ENCODE peak calls at places on chromosomes 6 and 20, in five cellular contexts. One of them, this sample, is unnamed. For H3K9me3, the result is how much of the 10 kb centered on the place peaks cover.

GRCh38 chr6:29702519-29703103 is 20.6 kb upstream of the HLA-F start:
- DNase-seq in OCI-LY7: peak
- DNase-seq in pancreas: no peak
- DNase-seq in BE2C: peak
- DNase-seq in A673: peak
- DNase-seq in this sample: peak

GRCh38 chr6:47836639-47837038 is 54.8 kb downstream of the OPN5 start:
- DNase-seq in OCI-LY7: no peak
- DNase-seq in pancreas: no peak
- DNase-seq in BE2C: no peak
- DNase-seq in A673: no peak
- DNase-seq in this sample: no peak

GRCh38 chr6:14711056-14711703 is 534.7 kb upstream of the JARID2 start:
- DNase-seq in OCI-LY7: peak
- DNase-seq in BE2C: peak
- DNase-seq in A673: peak
- DNase-seq in pancreas: no peak
- DNase-seq in this sample: peak

GRCh38 chr6:14001329-14002012 is 76.7 kb downstream of the RNF182 start:
- DNase-seq in BE2C: peak
- DNase-seq in pancreas: no peak
- DNase-seq in OCI-LY7: no peak
- DNase-seq in A673: peak
- DNase-seq in this sample: no peak

GRCh38 chr6:27541212-27541931 is 68.5 kb upstream of the ZNF184 start:
- DNase-seq in pancreas: no peak
- DNase-seq in OCI-LY7: no peak
- DNase-seq in BE2C: peak
- DNase-seq in A673: peak
- DNase-seq in this sample: no peak

GRCh38 chr20:50278684-50279531 is 88.3 kb downstream of the CEBPB start:
- DNase-seq in OCI-LY7: no peak
- DNase-seq in A673: no peak
- DNase-seq in BE2C: peak
- DNase-seq in pancreas: peak
- DNase-seq in this sample: peak

GRCh38 chr6:82365011-82365751 is 1.6 kb downstream of the TPBG start:
- DNase-seq in BE2C: peak
- DNase-seq in pancreas: peak
- DNase-seq in OCI-LY7: no peak
- DNase-seq in A673: peak
- DNase-seq in this sample: peak

GRCh38 chr6:53441761-53442160 is 93.0 kb upstream of the ELOVL5 start:
- DNase-seq in OCI-LY7: no peak
- DNase-seq in BE2C: no peak
- DNase-seq in pancreas: no peak
- DNase-seq in A673: no peak
- DNase-seq in this sample: no peak

GRCh38 chr6:52955871-52956270 is 39.2 kb downstream of the GSTA4 start:
- DNase-seq in pancreas: no peak
- DNase-seq in BE2C: no peak
- DNase-seq in OCI-LY7: no peak
- DNase-seq in A673: no peak
- DNase-seq in this sample: peak

GRCh38 chr6:20215310-20215709 is 3.0 kb upstream of the MBOAT1 start:
- DNase-seq in BE2C: no peak
- DNase-seq in A673: peak
- DNase-seq in OCI-LY7: no peak
- DNase-seq in pancreas: no peak
- DNase-seq in this sample: no peak

GRCh38 chr20:45578151-45578660 is 878 bp downstream of the WFDC8 start:
- DNase-seq in BE2C: no peak
- DNase-seq in pancreas: no peak
- DNase-seq in A673: peak
- DNase-seq in OCI-LY7: no peak
- DNase-seq in this sample: no peak

GRCh38 chr6:841569-841968 is 148.6 kb upstream of the EXOC2 start:
- DNase-seq in OCI-LY7: no peak
- DNase-seq in pancreas: no peak
- DNase-seq in A673: no peak
- DNase-seq in BE2C: no peak
- DNase-seq in this sample: no peak

GRCh38 chr6:90599151-90599550 is 12.3 kb upstream of the MAP3K7 start:
- DNase-seq in OCI-LY7: no peak
- DNase-seq in A673: no peak
- DNase-seq in BE2C: no peak
- DNase-seq in pancreas: no peak
- DNase-seq in this sample: no peak

GRCh38 chr6:30160791-30161261 is at the start of gene TRIM10:
- DNase-seq in OCI-LY7: no peak
- DNase-seq in BE2C: no peak
- DNase-seq in A673: no peak
- DNase-seq in pancreas: no peak
- DNase-seq in this sample: no peak

GRCh38 chr20:2133318-2134183 is 31.9 kb downstream of the STK35 start:
- DNase-seq in pancreas: no peak
- DNase-seq in BE2C: no peak
- DNase-seq in A673: no peak
- DNase-seq in OCI-LY7: no peak
- DNase-seq in this sample: no peak

GRCh38 chr6:151374024-151374423 is 17.3 kb downstream of the ZBTB2 start:
- DNase-seq in BE2C: no peak
- DNase-seq in A673: no peak
- DNase-seq in pancreas: no peak
- DNase-seq in OCI-LY7: no peak
- DNase-seq in this sample: no peak

GRCh38 chr6:31900917-31901414 is 920 bp downstream of the ZBTB12 start:
- DNase-seq in A673: no peak
- DNase-seq in pancreas: peak
- DNase-seq in OCI-LY7: no peak
- DNase-seq in BE2C: no peak
- DNase-seq in this sample: peak

GRCh38 chr6:43890197-43891062 is 120.4 kb downstream of the VEGFA start:
- DNase-seq in pancreas: no peak
- DNase-seq in OCI-LY7: no peak
- DNase-seq in BE2C: no peak
- DNase-seq in A673: no peak
- DNase-seq in this sample: peak

GRCh38 chr6:31970604-31971271 is 1.2 kb downstream of the DXO start:
- DNase-seq in BE2C: peak
- DNase-seq in A673: peak
- DNase-seq in pancreas: peak
- DNase-seq in OCI-LY7: no peak
- DNase-seq in this sample: no peak

GRCh38 chr20:45440424-45440823 is 24.5 kb downstream of the PIGT start:
- DNase-seq in A673: no peak
- DNase-seq in OCI-LY7: no peak
- DNase-seq in BE2C: no peak
- DNase-seq in pancreas: no peak
- DNase-seq in this sample: no peak

DNA sequence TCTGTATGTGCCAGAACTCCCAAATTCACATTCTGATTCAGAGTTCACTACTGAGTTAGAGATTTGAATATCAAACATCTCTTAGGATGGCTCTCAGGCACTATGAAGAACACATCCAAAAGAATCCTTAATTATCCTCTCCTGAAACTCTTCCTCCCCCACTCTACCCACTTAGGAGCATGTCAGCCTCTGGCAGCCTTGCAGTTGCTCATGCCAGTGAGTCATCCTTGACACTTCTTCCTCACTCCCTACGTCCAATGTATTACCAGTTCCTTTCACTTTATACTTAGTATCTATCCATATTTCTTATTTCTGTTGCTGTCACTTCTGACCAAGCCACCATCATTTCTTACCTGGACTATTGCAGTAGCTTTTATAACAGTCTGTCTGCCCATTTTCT is 192.0 kb upstream of the IMPG1 start:
- DNase-seq in pancreas: no peak
- DNase-seq in OCI-LY7: no peak
- DNase-seq in BE2C: no peak
- DNase-seq in A673: no peak
- DNase-seq in this sample: no peak
- H3K9me3 ChIP-seq in pancreas: under half
- H3K9me3 ChIP-seq in OCI-LY7: under half
- H3K9me3 ChIP-seq in BE2C: under half
- H3K9me3 ChIP-seq in A673: under half
- H3K9me3 ChIP-seq in this sample: under half

GRCh38 chr6:61586934-61587537 is 699.0 kb downstream of the KHDRBS2 start:
- DNase-seq in OCI-LY7: no peak
- DNase-seq in BE2C: no peak
- DNase-seq in A673: no peak
- DNase-seq in pancreas: no peak
- DNase-seq in this sample: no peak

GRCh38 chr6:61585504-61585903 is 700.5 kb downstream of the KHDRBS2 start:
- DNase-seq in A673: no peak
- DNase-seq in pancreas: no peak
- DNase-seq in OCI-LY7: no peak
- DNase-seq in BE2C: no peak
- DNase-seq in this sample: no peak
- H3K9me3 ChIP-seq in A673: under half
- H3K9me3 ChIP-seq in pancreas: under half
- H3K9me3 ChIP-seq in OCI-LY7: under half
- H3K9me3 ChIP-seq in BE2C: under half
- H3K9me3 ChIP-seq in this sample: under half

DNA sequence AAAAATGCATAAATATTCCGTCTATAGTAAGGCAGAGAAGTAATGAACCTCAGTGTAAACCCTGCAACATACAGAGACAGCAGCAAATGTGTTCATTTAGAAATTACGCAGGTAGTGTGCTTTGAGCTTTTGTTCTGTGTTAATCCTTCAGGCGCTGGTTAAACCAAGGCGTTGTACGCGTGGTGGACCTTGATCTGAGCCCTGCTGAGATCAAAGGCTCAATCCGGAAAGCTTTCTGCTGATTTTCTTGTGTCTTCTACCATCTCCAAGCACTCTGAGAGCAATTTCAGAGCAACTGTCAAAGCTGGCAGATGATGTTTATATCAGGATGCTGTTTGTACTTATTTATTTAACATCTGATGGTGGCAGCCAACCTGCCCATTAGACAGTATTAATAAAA is 382.8 kb downstream of the CDH26 start:
- DNase-seq in OCI-LY7: no peak
- DNase-seq in A673: no peak
- DNase-seq in BE2C: no peak
- DNase-seq in pancreas: no peak
- DNase-seq in this sample: peak
- H3K9me3 ChIP-seq in OCI-LY7: under half
- H3K9me3 ChIP-seq in A673: under half
- H3K9me3 ChIP-seq in BE2C: under half
- H3K9me3 ChIP-seq in pancreas: under half
- H3K9me3 ChIP-seq in this sample: under half

GRCh38 chr6:76330031-76330430 is 257.6 kb upstream of the IMPG1 start:
- DNase-seq in BE2C: no peak
- DNase-seq in OCI-LY7: no peak
- DNase-seq in A673: no peak
- DNase-seq in pancreas: no peak
- DNase-seq in this sample: no peak

DNA sequence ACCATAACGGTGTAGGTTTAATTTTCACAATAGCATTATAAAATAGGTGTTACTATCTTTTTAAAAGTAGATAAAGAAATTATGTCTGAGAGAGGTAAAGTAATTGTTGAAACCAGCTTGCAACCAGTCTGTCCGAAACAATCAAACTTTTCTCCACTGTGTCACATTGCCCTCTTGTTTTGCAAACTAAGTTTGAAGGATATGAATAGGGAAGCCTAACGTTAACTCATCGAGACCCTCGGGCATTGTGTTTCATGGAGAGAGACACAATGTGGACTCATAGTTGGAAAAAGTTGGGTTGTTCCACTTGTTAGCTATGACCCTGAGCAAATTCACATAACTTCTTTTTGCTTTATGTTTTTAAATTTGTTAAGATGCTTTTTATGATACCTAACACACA is 254.4 kb upstream of the IMPG1 start:
- DNase-seq in A673: no peak
- DNase-seq in OCI-LY7: no peak
- DNase-seq in pancreas: no peak
- DNase-seq in BE2C: no peak
- DNase-seq in this sample: no peak
- H3K9me3 ChIP-seq in A673: under half
- H3K9me3 ChIP-seq in OCI-LY7: under half
- H3K9me3 ChIP-seq in pancreas: under half
- H3K9me3 ChIP-seq in BE2C: under half
- H3K9me3 ChIP-seq in this sample: under half

GRCh38 chr20:40016884-40017283 is 672.2 kb downstream of the MAFB start:
- DNase-seq in BE2C: no peak
- DNase-seq in OCI-LY7: no peak
- DNase-seq in A673: no peak
- DNase-seq in pancreas: no peak
- DNase-seq in this sample: no peak

GRCh38 chr20:40016359-40016758 is 672.7 kb downstream of the MAFB start:
- DNase-seq in A673: no peak
- DNase-seq in pancreas: no peak
- DNase-seq in OCI-LY7: no peak
- DNase-seq in BE2C: no peak
- DNase-seq in this sample: no peak

GRCh38 chr20:40019510-40019909 is 669.5 kb downstream of the MAFB start:
- DNase-seq in pancreas: no peak
- DNase-seq in OCI-LY7: no peak
- DNase-seq in BE2C: no peak
- DNase-seq in A673: no peak
- DNase-seq in this sample: no peak

DNA sequence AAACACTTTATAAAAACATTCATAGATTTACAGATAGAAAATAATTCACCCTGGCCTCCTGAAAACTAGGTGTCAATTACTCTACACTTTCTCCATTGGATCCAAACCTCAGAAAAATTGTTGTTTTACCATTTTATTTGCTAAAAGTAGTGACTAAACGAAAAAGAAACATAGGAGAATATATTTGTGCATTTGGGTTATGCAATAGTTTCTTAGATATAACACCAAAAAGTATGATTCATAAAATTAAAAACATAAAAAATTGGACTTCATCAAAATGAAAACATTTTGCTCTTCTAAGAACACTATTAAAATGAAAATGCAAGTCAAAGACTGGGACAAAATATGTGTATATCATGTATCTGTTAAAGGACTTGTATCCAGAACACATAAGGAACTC is 671.3 kb downstream of the MAFB start:
- DNase-seq in pancreas: no peak
- DNase-seq in OCI-LY7: no peak
- DNase-seq in A673: no peak
- DNase-seq in BE2C: no peak
- DNase-seq in this sample: no peak
- H3K9me3 ChIP-seq in pancreas: under half
- H3K9me3 ChIP-seq in OCI-LY7: under half
- H3K9me3 ChIP-seq in A673: under half
- H3K9me3 ChIP-seq in BE2C: under half
- H3K9me3 ChIP-seq in this sample: under half

DNA sequence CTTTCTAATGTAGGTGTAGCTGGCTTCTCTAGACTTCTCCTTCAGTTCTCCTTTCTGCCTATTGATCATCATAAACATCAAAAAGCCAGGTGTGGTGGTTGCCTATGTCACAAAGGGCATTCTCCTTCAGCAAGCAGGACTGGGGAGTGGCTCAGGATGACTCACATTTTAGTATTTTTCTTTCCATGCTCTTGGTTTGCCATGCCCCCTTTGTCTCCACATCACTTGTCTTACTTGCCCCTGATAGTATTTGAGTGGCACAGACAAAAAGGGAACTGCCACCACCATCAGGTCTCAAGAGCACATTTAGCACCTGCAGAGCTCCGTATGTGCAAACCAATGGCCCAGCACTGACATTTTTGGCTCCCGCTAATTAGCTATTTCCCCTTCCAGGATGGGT is 698.8 kb downstream of the DHX35 start:
- DNase-seq in pancreas: no peak
- DNase-seq in A673: no peak
- DNase-seq in OCI-LY7: no peak
- DNase-seq in BE2C: no peak
- DNase-seq in this sample: no peak
- H3K9me3 ChIP-seq in pancreas: under half
- H3K9me3 ChIP-seq in A673: under half
- H3K9me3 ChIP-seq in OCI-LY7: under half
- H3K9me3 ChIP-seq in BE2C: under half
- H3K9me3 ChIP-seq in this sample: under half

This sample was measured in WERI-Rb-1.